ENCODE peak calls at places on chromosomes 11 and 22, in nine cellular contexts. U is body of pancreas, N is lower leg skin, A is stomach, S is tibial artery, X is left ventricle myocardium inferior, T is transverse colon, K is dorsolateral prefrontal cortex, B is epithelial cell of proximal tubule. F is an unnamed sample.

GRCh38 chr11:93842461-93842860 is 8.0 kb downstream of the VSTM5 start:
- DNase-seq in N (no peak), A (peak; percentile 83), S (no peak), T (peak; percentile 83), K (no peak), U (peak; percentile 16), X (no peak), B (peak; percentile 32), F (no peak)

GRCh38 chr11:95563173-95563572 is 226.4 kb downstream of the FAM76B start:
- DNase-seq in K (no peak), T (no peak), S (no peak), N (no peak), U (no peak), B (no peak), X (no peak), A (no peak), F (no peak)

GRCh38 chr11:1838426-1839131 is at the start of gene TNNI2:
- DNase-seq in U (no peak), A (no peak), B (no peak), N (no peak), X (peak; percentile 18), S (no peak), T (no peak), K (no peak), F (no peak)

GRCh38 chr11:72657356-72657755 is 16.9 kb downstream of the PDE2A start:
- DNase-seq in T (no peak), X (no peak), U (no peak), S (no peak), B (no peak), N (no peak), A (no peak), K (no peak), F (no peak)

GRCh38 chr22:47178339-47178738 is 415.9 kb downstream of the TBC1D22A start:
- DNase-seq in A (no peak), X (no peak), S (no peak), U (no peak), K (no peak), N (peak; percentile 79), B (no peak), T (no peak), F (peak; percentile 33)

GRCh38 chr11:78742430-78742829 is 167.8 kb upstream of the NARS2 start:
- DNase-seq in S (peak; percentile 71), T (peak; percentile 87), N (peak; percentile 87), X (peak; percentile 69), B (peak; percentile 16), U (peak; percentile 92), A (peak; percentile 92), K (peak; percentile 6), F (no peak)

GRCh38 chr11:128622137-128622523 is 34.8 kb upstream of the ETS1 start:
- DNase-seq in K (no peak), A (no peak), X (peak; percentile 39), T (no peak), N (no peak), S (no peak), U (no peak), B (no peak), F (no peak)

GRCh38 chr11:46278387-46279173 is 1.1 kb downstream of the CREB3L1 start:
- DNase-seq in K (peak; percentile 31), X (peak; percentile 58), U (peak; percentile 68), S (no peak), B (no peak), A (peak; percentile 80), T (peak; percentile 79), N (peak; percentile 92), F (no peak)

GRCh38 chr11:107928767-107929507 is 689 bp downstream of the RAB39A start:
- DNase-seq in T (peak; percentile 10), B (no peak), A (no peak), U (peak; percentile 20), K (peak; percentile 27), X (peak; percentile 20), N (peak; percentile 58), S (peak; percentile 65), F (no peak)

GRCh38 chr22:24875862-24876506 is 70.0 kb downstream of the SGSM1 start:
- DNase-seq in U (no peak), S (no peak), X (no peak), N (no peak), T (no peak), B (no peak), A (no peak), K (no peak), F (no peak)

GRCh38 chr11:1205987-1206331 is 16.9 kb upstream of the MUC5B start:
- DNase-seq in S (peak; percentile 34), X (no peak), A (no peak), U (no peak), K (peak; percentile 2), T (no peak), N (peak; percentile 63), B (no peak), F (no peak)

GRCh38 chr22:20881231-20881630 is 22.4 kb downstream of the SNAP29 start:
- DNase-seq in K (no peak), U (peak; percentile 24), T (no peak), N (no peak), X (no peak), S (no peak), A (peak; percentile 32), B (no peak), F (no peak)

GRCh38 chr22:20877715-20878114 is 18.9 kb downstream of the SNAP29 start:
- DNase-seq in N (no peak), S (no peak), K (no peak), B (no peak), A (no peak), U (no peak), T (no peak), X (no peak), F (no peak)

GRCh38 chr22:20873215-20873614 is 14.4 kb downstream of the SNAP29 start:
- DNase-seq in X (no peak), T (no peak), K (no peak), N (no peak), B (no peak), U (no peak), S (no peak), A (no peak), F (no peak)

DNA sequence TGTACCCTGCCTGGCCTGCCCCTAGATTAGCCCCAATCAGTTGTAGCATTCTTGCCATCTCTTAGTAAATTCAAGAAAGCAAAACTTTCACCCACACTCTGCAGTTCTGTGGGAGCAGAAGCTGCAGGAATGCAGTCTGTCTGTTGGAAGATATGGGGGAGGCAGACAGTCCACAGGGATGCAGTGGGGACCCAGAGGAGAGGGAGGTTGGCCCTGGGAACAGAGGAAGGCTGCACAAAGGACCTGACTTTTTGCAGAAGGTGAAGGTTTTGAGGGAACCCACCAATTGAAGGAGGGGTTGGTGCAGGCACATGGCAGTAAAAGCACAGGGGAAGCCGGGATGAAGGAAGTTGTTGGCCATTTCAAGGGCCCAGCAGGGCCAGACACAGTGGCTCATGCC is 16.5 kb downstream of the SNAP29 start:
- DNase-seq in S (no peak), U (no peak), T (no peak), A (no peak), X (no peak), K (no peak), N (no peak), B (no peak), F (no peak)
- H3K4me3 ChIP-seq in S (no peak overlapping the region), U (no peak overlapping the region), T (no peak overlapping the region), A (no peak overlapping the region), X (no peak overlapping the region), K (no peak overlapping the region), N (no peak overlapping the region), B (no peak overlapping the region), F (no peak overlapping the region)

DNA sequence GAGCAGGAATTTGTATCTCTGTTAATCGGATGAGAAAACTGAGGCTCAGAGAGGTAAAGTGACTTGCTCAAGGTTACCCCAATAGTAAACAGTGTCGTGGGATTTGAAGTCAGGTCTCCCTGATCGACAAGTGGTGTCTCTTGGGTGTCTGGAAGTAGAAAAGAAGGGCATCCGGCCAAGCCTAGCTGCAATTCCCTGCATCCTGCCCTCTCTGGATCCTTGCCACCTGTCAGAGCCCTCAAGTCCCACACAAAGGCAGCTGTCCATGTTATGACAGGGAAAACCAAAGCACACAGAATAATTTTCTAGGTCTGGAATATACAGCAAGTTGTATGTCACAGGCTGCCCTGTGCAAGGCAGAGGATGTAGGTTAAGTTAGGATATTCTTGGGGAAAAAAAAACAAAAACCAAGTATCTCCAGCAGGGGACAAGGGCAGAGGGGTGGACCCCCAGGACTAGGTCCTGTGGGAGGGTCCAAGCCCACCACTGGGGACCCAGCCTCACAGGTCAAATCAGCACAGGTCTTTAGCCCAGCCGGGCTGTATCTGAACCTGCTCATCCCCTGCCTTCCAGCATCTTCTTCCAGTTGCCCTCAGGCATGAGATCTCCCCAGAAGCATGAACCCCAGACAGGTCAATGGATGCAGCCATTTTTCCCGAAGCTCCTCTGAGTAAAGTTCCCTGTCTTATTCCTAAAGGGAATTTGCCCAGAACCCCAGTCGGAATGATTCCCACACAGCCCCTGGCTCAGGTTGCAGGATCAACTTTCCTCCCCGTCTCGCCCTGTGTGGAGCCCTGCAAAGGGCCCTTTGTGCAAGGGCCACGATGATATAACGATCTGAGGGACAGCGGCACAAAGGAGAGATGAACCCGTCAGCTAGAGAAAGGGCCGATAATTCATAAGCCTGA is 15.1 kb downstream of the USH1C start:
- DNase-seq in U (no peak), N (no peak), X (no peak), B (no peak), T (no peak), A (no peak), S (no peak), K (no peak), F (no peak)
- TF ChIP-seq CTCF in U (no peak), N (no peak), X (no peak), B (no peak), T (no peak), A (no peak), S (no peak), K (no peak), F (no peak)

GRCh38 chr11:97883086-97883485 is 1137.7 kb upstream of the CNTN5 start:
- DNase-seq in A (no peak), X (no peak), U (no peak), K (no peak), S (no peak), T (no peak), N (no peak), B (no peak), F (no peak)

DNA sequence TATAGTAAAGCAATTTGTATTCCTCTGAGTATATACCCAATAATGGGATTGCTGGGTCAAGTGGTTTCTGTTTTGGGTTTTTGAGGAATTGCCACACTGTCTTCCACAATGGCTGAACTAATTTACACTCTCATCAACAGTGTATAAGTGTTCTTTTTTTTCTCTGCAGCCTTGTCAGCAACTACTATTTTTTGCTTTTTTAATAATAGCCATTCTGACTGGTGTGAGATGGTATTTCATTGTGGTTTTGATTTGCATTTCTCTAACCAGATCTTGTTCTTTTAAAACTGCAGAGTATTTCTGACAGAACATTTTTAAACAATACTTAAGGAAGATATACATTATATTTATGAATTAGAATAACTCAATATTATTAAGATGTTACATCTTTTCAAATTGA is 1140.5 kb upstream of the CNTN5 start:
- DNase-seq in T (no peak), X (no peak), K (no peak), U (no peak), B (no peak), A (no peak), S (no peak), N (no peak), F (no peak)
- H3K4me3 ChIP-seq in T (no peak overlapping the region), X (no peak overlapping the region), K (no peak overlapping the region), U (no peak overlapping the region), B (no peak overlapping the region), A (no peak overlapping the region), S (no peak overlapping the region), N (no peak overlapping the region), F (no peak overlapping the region)

DNA sequence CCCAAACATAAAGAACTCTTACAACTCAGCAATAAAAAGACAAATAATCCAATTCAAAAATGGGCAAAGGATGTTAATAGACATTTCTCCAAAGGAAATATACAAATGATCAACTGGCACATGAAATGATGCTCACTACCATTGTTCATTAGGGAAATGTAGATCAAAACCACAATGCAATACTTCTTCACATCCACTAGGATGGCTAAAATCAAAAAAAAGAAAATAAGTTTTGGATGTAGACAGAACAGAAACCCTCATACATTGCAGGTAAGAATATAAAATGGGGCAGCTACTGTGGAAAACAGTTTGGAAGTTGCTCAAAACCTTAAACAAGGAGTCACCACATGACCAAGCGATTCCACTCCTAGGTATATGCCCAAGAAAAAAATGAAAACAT is 16.3 kb downstream of the SIK3 start:
- DNase-seq in A (no peak), B (no peak), K (no peak), X (no peak), N (no peak), U (no peak), T (no peak), S (no peak), F (no peak)
- TF ChIP-seq CTCF in A (no peak), B (peak; percentile 4), K (no peak), X (no peak), N (no peak), U (peak; percentile 8), T (no peak), S (no peak), F (no peak)